ENCODE peak calls at places on chromosomes 11 and 22, in ten cellular contexts. A is A549, J is body of pancreas, Y is stomach, D is ovary, I is sigmoid colon, C is endothelial cell of umbilical vein, O is transverse colon, F is prostate gland, P is breast epithelium. T is an unnamed sample.
A peak's percentile ranks its signal among the peaks of the same experiment; 100 is the strongest.

GRCh38 chr11:124878497-124879228 is 13.4 kb downstream of the ROBO3 start:
- DNase-seq in A (no peak), J (no peak), Y (no peak), D (peak; percentile 21), I (no peak), C (no peak), O (no peak), F (no peak), P (no peak), T (peak; percentile 45)

GRCh38 chr11:69819109-69819490 is at the start of gene FGF3:
- DNase-seq in A (no peak), J (no peak), Y (no peak), D (no peak), I (no peak), C (no peak), O (no peak), F (no peak), P (no peak), T (no peak)

GRCh38 chr11:15727125-15727524 is 612.4 kb downstream of the INSC start:
- DNase-seq in A (no peak), J (no peak), Y (no peak), D (no peak), I (no peak), C (no peak), O (no peak), F (no peak), P (no peak), T (no peak)

GRCh38 chr11:69154938-69155301 is 815 bp upstream of the SMIM38 start:
- DNase-seq in A (no peak), J (no peak), Y (no peak), D (no peak), I (no peak), C (no peak), O (no peak), F (no peak), P (no peak), T (no peak)

GRCh38 chr11:4862447-4863236 is 13.6 kb upstream of the OR51S1 start:
- DNase-seq in A (no peak), J (no peak), Y (no peak), D (no peak), I (no peak), C (no peak), O (no peak), F (no peak), P (no peak), T (no peak)

GRCh38 chr11:87083029-87083428 is 45.3 kb downstream of the TMEM135 start:
- DNase-seq in A (no peak), J (no peak), Y (no peak), D (no peak), I (no peak), C (no peak), O (no peak), F (no peak), P (no peak), T (no peak)

GRCh38 chr11:65504671-65505433 is 6.0 kb downstream of the MALAT1 start:
- DNase-seq in A (no peak), J (no peak), Y (no peak), D (peak; percentile 53), I (peak; percentile 59), C (peak; percentile 35), O (no peak), F (no peak), P (peak; percentile 51), T (no peak)

GRCh38 chr22:40419718-40420117 is 49.3 kb downstream of the SGSM3 start:
- DNase-seq in A (no peak), J (no peak), Y (no peak), D (no peak), I (no peak), C (no peak), O (no peak), F (no peak), P (peak; percentile 12), T (no peak)

GRCh38 chr22:29201722-29202230 is 3.9 kb upstream of the EMID1 start:
- DNase-seq in A (no peak), J (no peak), Y (no peak), D (no peak), I (no peak), C (peak; percentile 8), O (no peak), F (no peak), P (no peak), T (no peak)

GRCh38 chr22:29200901-29201300 is 4.8 kb upstream of the EMID1 start:
- DNase-seq in A (no peak), J (no peak), Y (no peak), D (no peak), I (no peak), C (no peak), O (no peak), F (no peak), P (no peak), T (no peak)

GRCh38 chr22:29203456-29203855 is 2.2 kb upstream of the EMID1 start:
- DNase-seq in A (no peak), J (no peak), Y (no peak), D (no peak), I (no peak), C (no peak), O (no peak), F (no peak), P (no peak), T (peak; percentile 7)

GRCh38 chr22:29203883-29204282 is 1.8 kb upstream of the EMID1 start:
- DNase-seq in A (no peak), J (no peak), Y (no peak), D (no peak), I (no peak), C (no peak), O (no peak), F (no peak), P (no peak), T (no peak)

DNA sequence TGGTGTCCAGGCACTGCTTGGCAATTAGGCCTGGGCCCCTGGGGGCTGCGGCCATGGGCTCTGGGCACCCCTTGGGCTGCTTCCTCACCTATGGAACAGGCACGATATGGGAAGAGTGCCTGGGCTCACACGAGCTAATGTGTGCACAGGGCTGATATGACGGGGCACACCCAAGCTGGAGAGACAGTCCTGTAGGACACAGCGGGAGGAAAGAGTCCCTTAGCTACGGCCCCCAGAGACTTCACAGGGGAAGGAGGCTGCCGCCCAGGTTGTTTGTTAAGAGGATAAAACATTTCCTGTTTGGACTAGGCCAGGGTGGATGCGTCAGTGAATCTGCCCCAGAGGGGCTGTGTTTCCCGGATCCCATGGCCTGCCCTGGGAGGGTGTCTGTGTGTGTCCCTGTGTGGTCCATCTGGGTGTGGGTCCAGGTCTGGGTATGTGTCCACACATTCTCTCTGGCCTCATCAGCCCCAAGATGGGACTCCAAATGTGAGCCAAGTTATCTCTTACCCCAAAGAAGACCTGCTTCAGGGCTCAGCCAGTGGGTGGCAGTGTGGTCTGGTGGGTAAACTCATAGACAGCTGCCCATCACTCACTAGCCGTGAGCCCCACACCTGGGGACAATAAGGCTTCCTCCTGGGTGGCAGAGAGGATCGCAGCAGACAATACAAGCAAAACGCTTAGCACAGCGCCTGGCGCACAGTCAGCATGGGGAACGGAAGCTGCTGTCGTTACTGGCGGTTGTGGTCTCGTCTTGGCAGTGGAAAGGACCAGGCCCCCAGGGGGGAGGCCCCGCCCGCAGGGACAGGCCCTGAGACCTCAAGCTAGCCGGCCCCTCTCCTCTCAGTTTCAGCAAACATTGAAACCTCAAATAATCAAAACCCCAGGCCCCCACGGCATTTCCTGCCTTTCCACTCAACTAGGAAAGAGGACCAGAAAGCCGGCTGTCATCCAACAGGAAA is 3.2 kb upstream of the EMID1 start:
- DNase-seq in A (peak; percentile 18), J (peak; percentile 25), Y (peak; percentile 43), D (no peak), I (no peak), C (peak; percentile 26), O (peak; percentile 59), F (no peak), P (no peak), T (no peak)
- TF ChIP-seq POLR2A in A (no peak), J (no peak), Y (no peak), D (no peak), I (no peak), C (no peak), O (no peak), F (no peak), P (no peak), T (no peak)

DNA sequence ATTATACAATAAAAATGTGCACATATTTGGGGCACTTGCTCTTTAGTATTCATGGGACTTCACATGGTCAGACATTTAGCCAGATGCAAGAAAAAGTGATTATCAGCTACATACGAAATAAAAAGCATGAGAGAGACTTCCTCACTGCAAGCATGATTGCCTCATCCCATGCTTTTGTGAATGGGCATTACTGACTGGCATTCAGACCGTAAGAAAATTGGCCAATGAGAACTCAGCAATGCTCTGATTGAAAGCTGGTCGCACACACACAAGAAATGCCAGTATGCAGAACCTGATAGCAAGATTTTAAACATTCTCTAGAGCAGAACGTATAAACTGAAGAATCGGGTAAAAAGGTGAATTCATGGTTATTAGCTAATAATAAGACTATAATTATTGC is 39.3 kb downstream of the BLID start:
- DNase-seq in A (no peak), J (no peak), Y (no peak), D (no peak), I (no peak), C (no peak), O (no peak), F (no peak), P (no peak), T (no peak)
- H3K27ac ChIP-seq in A (no peak overlapping the region), J (no peak overlapping the region), Y (no peak overlapping the region), D (no peak overlapping the region), I (no peak overlapping the region), C (no peak overlapping the region), O (no peak overlapping the region), F (no peak overlapping the region), P (no peak overlapping the region), T (no peak overlapping the region)

GRCh38 chr11:11584446-11584810 is 37.4 kb downstream of the GALNT18 start:
- DNase-seq in A (peak; percentile 82), J (no peak), Y (no peak), D (no peak), I (no peak), C (no peak), O (no peak), F (no peak), P (no peak), T (no peak)
- TF ChIP-seq POLR2A in A (no peak), J (no peak), Y (no peak), D (no peak), I (no peak), C (no peak), O (no peak), F (no peak), P (no peak), T (no peak)

GRCh38 chr22:32850591-32851517 is 49.3 kb downstream of the TIMP3 start:
- DNase-seq in A (no peak), J (no peak), Y (peak; percentile 43), D (peak; percentile 95), I (peak; percentile 97), C (no peak), O (peak; percentile 63), F (no peak), P (peak; percentile 62), T (peak; percentile 82)

GRCh38 chr22:32852346-32853251 is 51.1 kb downstream of the TIMP3 start:
- DNase-seq in A (no peak), J (no peak), Y (no peak), D (peak; percentile 70), I (peak; percentile 86), C (no peak), O (no peak), F (peak; percentile 68), P (no peak), T (no peak)

GRCh38 chr22:32849501-32849900 is 48.0 kb downstream of the TIMP3 start:
- DNase-seq in A (no peak), J (no peak), Y (no peak), D (no peak), I (no peak), C (no peak), O (no peak), F (no peak), P (no peak), T (no peak)

GRCh38 chr22:32848226-32848625 is 46.7 kb downstream of the TIMP3 start:
- DNase-seq in A (no peak), J (no peak), Y (no peak), D (no peak), I (no peak), C (no peak), O (no peak), F (no peak), P (no peak), T (no peak)

GRCh38 chr22:32850157-32850556 is 48.7 kb downstream of the TIMP3 start:
- DNase-seq in A (no peak), J (no peak), Y (no peak), D (no peak), I (no peak), C (no peak), O (no peak), F (no peak), P (no peak), T (no peak)
- H3K27ac ChIP-seq in A (no peak overlapping the region), J (no peak overlapping the region), Y (peak overlapping the region; percentile 67), D (peak overlapping the region; percentile 9), I (peak overlapping the region; percentile 76), C (no peak overlapping the region), O (peak overlapping the region; percentile 83), F (peak overlapping the region; percentile 73), P (peak overlapping the region; percentile 75), T (no peak overlapping the region)